ENCODE peak calls at places on chromosome X, in six cellular contexts. One of them, this sample, is unnamed.

GRCh38 chrX:130110379-130111219 is at the start of gene ELF4:
- DNase-seq in epithelial cell of esophagus: peak
- DNase-seq in astrocyte: no peak
- DNase-seq in kidney epithelial cell: no peak
- DNase-seq in heart right ventricle: peak
- DNase-seq in aorta: no peak
- DNase-seq in this sample: peak

GRCh38 chrX:116267511-116268040 is 97.0 kb downstream of the AGTR2 start:
- DNase-seq in epithelial cell of esophagus: no peak
- DNase-seq in astrocyte: peak
- DNase-seq in kidney epithelial cell: no peak
- DNase-seq in heart right ventricle: no peak
- DNase-seq in aorta: no peak
- DNase-seq in this sample: no peak

GRCh38 chrX:129719931-129720520 is 18.8 kb upstream of the XPNPEP2 start:
- DNase-seq in epithelial cell of esophagus: no peak
- DNase-seq in astrocyte: peak
- DNase-seq in kidney epithelial cell: no peak
- DNase-seq in heart right ventricle: no peak
- DNase-seq in aorta: no peak
- DNase-seq in this sample: no peak

GRCh38 chrX:6021316-6022091 is 207.2 kb downstream of the NLGN4X start:
- DNase-seq in epithelial cell of esophagus: peak
- DNase-seq in astrocyte: peak
- DNase-seq in kidney epithelial cell: peak
- DNase-seq in heart right ventricle: no peak
- DNase-seq in aorta: no peak
- DNase-seq in this sample: no peak

GRCh38 chrX:31294475-31294874 is 222.6 kb upstream of the FTHL17 start:
- DNase-seq in epithelial cell of esophagus: no peak
- DNase-seq in astrocyte: no peak
- DNase-seq in kidney epithelial cell: no peak
- DNase-seq in heart right ventricle: no peak
- DNase-seq in aorta: no peak
- DNase-seq in this sample: no peak

GRCh38 chrX:70423937-70424336 is 823 bp downstream of the GDPD2 start:
- DNase-seq in epithelial cell of esophagus: no peak
- DNase-seq in astrocyte: no peak
- DNase-seq in kidney epithelial cell: no peak
- DNase-seq in heart right ventricle: no peak
- DNase-seq in aorta: no peak
- DNase-seq in this sample: no peak

GRCh38 chrX:132435222-132435621 is 53.6 kb downstream of the MBNL3 start:
- DNase-seq in epithelial cell of esophagus: no peak
- DNase-seq in astrocyte: no peak
- DNase-seq in kidney epithelial cell: no peak
- DNase-seq in heart right ventricle: no peak
- DNase-seq in aorta: no peak
- DNase-seq in this sample: no peak

GRCh38 chrX:118739577-118739976 is 12.2 kb downstream of the IL13RA1 start:
- DNase-seq in epithelial cell of esophagus: no peak
- DNase-seq in astrocyte: no peak
- DNase-seq in kidney epithelial cell: no peak
- DNase-seq in heart right ventricle: no peak
- DNase-seq in aorta: no peak
- DNase-seq in this sample: no peak

GRCh38 chrX:140091276-140091886 is 126.1 kb upstream of the CXorf66 start:
- DNase-seq in epithelial cell of esophagus: peak
- DNase-seq in astrocyte: no peak
- DNase-seq in kidney epithelial cell: no peak
- DNase-seq in heart right ventricle: peak
- DNase-seq in aorta: no peak
- DNase-seq in this sample: no peak

GRCh38 chrX:24676403-24677024 is 17.2 kb upstream of the POLA1 start:
- DNase-seq in epithelial cell of esophagus: peak
- DNase-seq in astrocyte: no peak
- DNase-seq in kidney epithelial cell: no peak
- DNase-seq in heart right ventricle: no peak
- DNase-seq in aorta: no peak
- DNase-seq in this sample: no peak

GRCh38 chrX:112868586-112868985 is 28.0 kb upstream of the AMOT start:
- DNase-seq in epithelial cell of esophagus: no peak
- DNase-seq in astrocyte: no peak
- DNase-seq in kidney epithelial cell: no peak
- DNase-seq in heart right ventricle: no peak
- DNase-seq in aorta: no peak
- DNase-seq in this sample: no peak

GRCh38 chrX:23803931-23804381 is 21.0 kb downstream of the SAT1 start:
- DNase-seq in epithelial cell of esophagus: peak
- DNase-seq in astrocyte: peak
- DNase-seq in kidney epithelial cell: no peak
- DNase-seq in heart right ventricle: peak
- DNase-seq in aorta: no peak
- DNase-seq in this sample: peak

GRCh38 chrX:96575011-96575410 is 109.6 kb upstream of the DIAPH2 start:
- DNase-seq in epithelial cell of esophagus: no peak
- DNase-seq in astrocyte: no peak
- DNase-seq in kidney epithelial cell: no peak
- DNase-seq in heart right ventricle: no peak
- DNase-seq in aorta: no peak
- DNase-seq in this sample: no peak

GRCh38 chrX:115561605-115562491 is 874 bp downstream of the PLS3 start:
- DNase-seq in epithelial cell of esophagus: peak
- DNase-seq in astrocyte: no peak
- DNase-seq in kidney epithelial cell: no peak
- DNase-seq in heart right ventricle: peak
- DNase-seq in aorta: peak
- DNase-seq in this sample: peak

GRCh38 chrX:34300871-34301270 is 168.8 kb upstream of the FAM47A start:
- DNase-seq in epithelial cell of esophagus: peak
- DNase-seq in astrocyte: peak
- DNase-seq in kidney epithelial cell: peak
- DNase-seq in heart right ventricle: no peak
- DNase-seq in aorta: no peak
- DNase-seq in this sample: no peak

DNA sequence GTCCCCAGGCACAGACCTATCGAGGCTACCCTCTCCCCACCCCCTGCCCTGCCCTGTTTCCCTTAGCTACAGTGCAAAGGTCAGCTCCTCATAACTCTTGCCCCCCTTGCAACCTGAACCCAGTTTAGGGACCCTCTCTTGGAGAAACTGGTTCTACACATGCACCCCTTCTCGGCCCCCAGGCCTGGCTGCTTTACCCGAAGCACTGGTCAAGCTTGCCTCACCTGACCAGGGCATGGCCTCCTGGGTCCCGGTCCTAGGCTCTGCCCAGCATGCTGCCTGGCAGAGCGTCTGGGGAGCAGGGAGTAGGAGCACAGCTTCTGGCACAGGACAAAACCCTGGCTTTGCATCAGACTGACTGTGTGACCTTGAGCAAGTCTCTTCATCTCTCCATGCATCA is 28.0 kb downstream of the ZNF185 start:
- DNase-seq in epithelial cell of esophagus: no peak
- DNase-seq in astrocyte: no peak
- DNase-seq in kidney epithelial cell: no peak
- DNase-seq in heart right ventricle: no peak
- DNase-seq in aorta: no peak
- DNase-seq in this sample: no peak
- H3K4me3 ChIP-seq in epithelial cell of esophagus: no peak
- H3K4me3 ChIP-seq in astrocyte: no peak
- H3K4me3 ChIP-seq in kidney epithelial cell: no peak
- H3K4me3 ChIP-seq in heart right ventricle: no peak
- H3K4me3 ChIP-seq in aorta: no peak
- H3K4me3 ChIP-seq in this sample: no peak

GRCh38 chrX:12979011-12979629 is 4.2 kb downstream of the TMSB4X start:
- DNase-seq in epithelial cell of esophagus: no peak
- DNase-seq in astrocyte: no peak
- DNase-seq in kidney epithelial cell: no peak
- DNase-seq in heart right ventricle: no peak
- DNase-seq in aorta: no peak
- DNase-seq in this sample: no peak
- H3K4me3 ChIP-seq in epithelial cell of esophagus: no peak
- H3K4me3 ChIP-seq in astrocyte: peak
- H3K4me3 ChIP-seq in kidney epithelial cell: no peak
- H3K4me3 ChIP-seq in heart right ventricle: no peak
- H3K4me3 ChIP-seq in aorta: no peak
- H3K4me3 ChIP-seq in this sample: peak

GRCh38 chrX:56279869-56280268 is 47.7 kb downstream of the KLF8 start:
- DNase-seq in epithelial cell of esophagus: no peak
- DNase-seq in astrocyte: no peak
- DNase-seq in kidney epithelial cell: no peak
- DNase-seq in heart right ventricle: no peak
- DNase-seq in aorta: no peak
- DNase-seq in this sample: no peak
- H3K4me3 ChIP-seq in epithelial cell of esophagus: no peak
- H3K4me3 ChIP-seq in astrocyte: no peak
- H3K4me3 ChIP-seq in kidney epithelial cell: no peak
- H3K4me3 ChIP-seq in heart right ventricle: no peak
- H3K4me3 ChIP-seq in aorta: no peak
- H3K4me3 ChIP-seq in this sample: no peak

GRCh38 chrX:8868070-8868795 is 67.0 kb upstream of the FAM9A start:
- DNase-seq in epithelial cell of esophagus: peak
- DNase-seq in astrocyte: peak
- DNase-seq in kidney epithelial cell: no peak
- DNase-seq in heart right ventricle: no peak
- DNase-seq in aorta: no peak
- DNase-seq in this sample: no peak

GRCh38 chrX:8869812-8870211 is 68.6 kb upstream of the FAM9A start:
- DNase-seq in epithelial cell of esophagus: no peak
- DNase-seq in astrocyte: no peak
- DNase-seq in kidney epithelial cell: no peak
- DNase-seq in heart right ventricle: no peak
- DNase-seq in aorta: no peak
- DNase-seq in this sample: no peak

GRCh38 chrX:8868906-8869305 is 67.7 kb upstream of the FAM9A start:
- DNase-seq in epithelial cell of esophagus: peak
- DNase-seq in astrocyte: no peak
- DNase-seq in kidney epithelial cell: no peak
- DNase-seq in heart right ventricle: no peak
- DNase-seq in aorta: no peak
- DNase-seq in this sample: no peak

GRCh38 chrX:8870411-8870810 is 69.2 kb upstream of the FAM9A start:
- DNase-seq in epithelial cell of esophagus: no peak
- DNase-seq in astrocyte: no peak
- DNase-seq in kidney epithelial cell: no peak
- DNase-seq in heart right ventricle: no peak
- DNase-seq in aorta: no peak
- DNase-seq in this sample: no peak

DNA sequence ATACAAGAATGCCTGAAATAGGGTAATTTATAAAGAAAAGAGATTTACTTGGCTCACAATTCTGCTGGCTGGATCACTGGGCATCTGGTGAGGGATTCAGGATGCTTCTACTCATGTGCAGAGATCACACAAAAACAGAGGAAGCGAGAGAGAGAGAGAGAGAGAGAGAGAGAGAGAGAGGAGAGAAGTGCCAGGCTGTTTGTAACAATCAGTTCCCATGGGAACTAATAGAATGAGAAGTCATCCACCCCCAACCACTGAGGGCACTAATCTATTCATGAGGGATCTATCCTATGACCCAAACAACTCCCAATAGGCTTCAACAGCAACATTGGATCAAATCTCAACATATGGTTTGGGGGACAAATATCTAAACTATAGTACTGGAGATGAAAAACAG is 66.3 kb upstream of the FAM9A start:
- DNase-seq in epithelial cell of esophagus: no peak
- DNase-seq in astrocyte: no peak
- DNase-seq in kidney epithelial cell: no peak
- DNase-seq in heart right ventricle: no peak
- DNase-seq in aorta: no peak
- DNase-seq in this sample: no peak
- H3K4me3 ChIP-seq in epithelial cell of esophagus: no peak
- H3K4me3 ChIP-seq in astrocyte: no peak
- H3K4me3 ChIP-seq in kidney epithelial cell: no peak
- H3K4me3 ChIP-seq in heart right ventricle: no peak
- H3K4me3 ChIP-seq in aorta: no peak
- H3K4me3 ChIP-seq in this sample: no peak

DNA sequence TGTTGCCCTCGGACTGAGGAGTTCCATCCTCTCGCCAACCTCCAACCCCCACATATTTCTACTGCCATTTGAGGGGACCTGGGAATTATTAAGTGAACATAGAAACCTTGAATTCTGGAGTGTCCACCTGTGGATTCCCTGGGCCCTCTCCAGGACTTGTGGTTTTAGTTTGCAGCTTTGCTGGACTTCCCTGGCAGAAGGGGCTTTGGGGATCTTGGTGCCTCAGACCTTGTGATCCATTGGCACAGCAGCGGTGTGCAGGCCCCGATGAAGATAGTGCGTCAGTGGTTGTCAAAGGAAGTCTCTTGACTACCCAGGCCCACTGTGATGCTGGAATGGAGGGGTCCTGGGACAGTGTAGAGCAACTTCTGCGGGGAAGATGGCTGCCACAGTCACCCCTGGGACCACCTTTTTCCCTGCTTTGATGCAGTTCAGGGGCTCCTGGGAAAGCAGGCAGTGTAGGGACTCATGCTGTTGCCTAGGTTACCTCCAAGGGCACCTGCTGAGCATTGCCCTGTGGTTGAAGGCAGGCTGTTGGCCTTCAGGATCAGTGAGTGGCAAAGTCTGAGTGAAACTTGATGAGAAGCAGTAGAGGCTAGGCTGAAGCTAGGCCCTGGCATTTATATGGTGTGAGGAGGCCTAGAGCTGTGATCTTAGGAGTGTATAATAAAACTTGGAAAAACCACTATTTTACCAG is 2.1 kb downstream of the SLC16A2 start:
- DNase-seq in epithelial cell of esophagus: no peak
- DNase-seq in astrocyte: no peak
- DNase-seq in kidney epithelial cell: no peak
- DNase-seq in heart right ventricle: no peak
- DNase-seq in aorta: no peak
- DNase-seq in this sample: no peak
- H3K4me3 ChIP-seq in epithelial cell of esophagus: no peak
- H3K4me3 ChIP-seq in astrocyte: peak
- H3K4me3 ChIP-seq in kidney epithelial cell: no peak
- H3K4me3 ChIP-seq in heart right ventricle: no peak
- H3K4me3 ChIP-seq in aorta: no peak
- H3K4me3 ChIP-seq in this sample: peak

GRCh38 chrX:40176979-40177430 is 79.2 kb upstream of the BCOR start:
- DNase-seq in epithelial cell of esophagus: no peak
- DNase-seq in astrocyte: no peak
- DNase-seq in kidney epithelial cell: no peak
- DNase-seq in heart right ventricle: peak
- DNase-seq in aorta: peak
- DNase-seq in this sample: no peak
- H3K4me3 ChIP-seq in epithelial cell of esophagus: peak
- H3K4me3 ChIP-seq in astrocyte: no peak
- H3K4me3 ChIP-seq in kidney epithelial cell: peak
- H3K4me3 ChIP-seq in heart right ventricle: peak
- H3K4me3 ChIP-seq in aorta: peak
- H3K4me3 ChIP-seq in this sample: peak

DNA sequence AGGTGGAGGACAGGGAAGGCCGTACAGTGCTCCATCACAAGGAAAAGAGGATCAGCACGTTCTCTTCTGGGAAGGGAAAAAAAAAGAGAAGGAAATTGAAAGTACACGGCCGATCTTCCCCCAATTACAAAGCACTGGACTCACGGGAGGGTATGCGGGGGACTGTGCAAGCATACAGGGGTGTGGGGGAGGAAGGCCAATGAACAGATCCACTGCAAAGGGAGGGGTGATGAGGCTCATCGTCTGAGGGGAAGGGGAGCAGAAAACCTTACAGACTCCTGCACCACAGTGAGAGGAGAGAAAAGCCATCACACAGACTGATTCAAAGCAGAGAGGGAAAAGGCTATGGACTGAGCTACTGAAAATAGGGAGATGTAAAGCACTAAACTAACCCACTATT is 1.1 kb downstream of the ELK1 start:
- DNase-seq in epithelial cell of esophagus: no peak
- DNase-seq in astrocyte: no peak
- DNase-seq in kidney epithelial cell: no peak
- DNase-seq in heart right ventricle: no peak
- DNase-seq in aorta: no peak
- DNase-seq in this sample: no peak
- H3K4me3 ChIP-seq in epithelial cell of esophagus: peak
- H3K4me3 ChIP-seq in astrocyte: peak
- H3K4me3 ChIP-seq in kidney epithelial cell: peak
- H3K4me3 ChIP-seq in heart right ventricle: no peak
- H3K4me3 ChIP-seq in aorta: no peak
- H3K4me3 ChIP-seq in this sample: peak